ENCODE peak calls at places on chromosome X, in four cellular contexts. One of them, this sample, is unnamed.

GRCh38 chrX:65587616-65588526 is 53.3 kb upstream of the LAS1L start:
- DNase-seq in aorta: peak
- DNase-seq in fibroblast of lung: peak
- DNase-seq in NT2/D1: no peak
- DNase-seq in this sample: no peak

GRCh38 chrX:103360092-103360491 is 3.8 kb downstream of the TCEAL9 start:
- DNase-seq in aorta: no peak
- DNase-seq in fibroblast of lung: no peak
- DNase-seq in NT2/D1: no peak
- DNase-seq in this sample: no peak

GRCh38 chrX:149121526-149121925 is 383.6 kb downstream of the IDS start:
- DNase-seq in aorta: no peak
- DNase-seq in fibroblast of lung: no peak
- DNase-seq in NT2/D1: no peak
- DNase-seq in this sample: no peak

GRCh38 chrX:40097101-40097491 is 662 bp downstream of the BCOR start:
- DNase-seq in aorta: no peak
- DNase-seq in fibroblast of lung: no peak
- DNase-seq in NT2/D1: no peak
- DNase-seq in this sample: no peak

GRCh38 chrX:63922221-63922620 is 137.2 kb upstream of the ARHGEF9 start:
- DNase-seq in aorta: no peak
- DNase-seq in fibroblast of lung: peak
- DNase-seq in NT2/D1: no peak
- DNase-seq in this sample: no peak

GRCh38 chrX:133661962-133662839 is 246.9 kb upstream of the GPC4 start:
- DNase-seq in aorta: no peak
- DNase-seq in fibroblast of lung: no peak
- DNase-seq in NT2/D1: no peak
- DNase-seq in this sample: no peak

GRCh38 chrX:123728554-123728953 is 4.3 kb downstream of the THOC2 start:
- DNase-seq in aorta: no peak
- DNase-seq in fibroblast of lung: no peak
- DNase-seq in NT2/D1: no peak
- DNase-seq in this sample: no peak

GRCh38 chrX:77785400-77785745 is 643 bp downstream of the ATRX start:
- DNase-seq in aorta: no peak
- DNase-seq in fibroblast of lung: peak
- DNase-seq in NT2/D1: no peak
- DNase-seq in this sample: no peak

GRCh38 chrX:111133389-111133788 is 37.4 kb downstream of the PAK3 start:
- DNase-seq in aorta: no peak
- DNase-seq in fibroblast of lung: peak
- DNase-seq in NT2/D1: no peak
- DNase-seq in this sample: no peak